ENCODE peak calls at places on chromosomes 2 and 18, in four cellular contexts. One of them, this sample, is unnamed.

GRCh38 chr2:218999021-218999880 is 6.0 kb upstream of the CRYBA2 start:
- DNase-seq in HFF-Myc: no peak
- DNase-seq in fibroblast of mammary gland: no peak
- DNase-seq in fibroblast of lung: no peak
- DNase-seq in this sample: peak

GRCh38 chr2:149063177-149063576 is 24.7 kb downstream of the LYPD6B start:
- DNase-seq in fibroblast of lung: no peak
- DNase-seq in fibroblast of mammary gland: no peak
- DNase-seq in HFF-Myc: no peak
- DNase-seq in this sample: no peak

GRCh38 chr2:52995439-52995838 is 772.2 kb upstream of the CHAC2 start:
- DNase-seq in fibroblast of lung: peak
- DNase-seq in HFF-Myc: no peak
- DNase-seq in fibroblast of mammary gland: no peak
- DNase-seq in this sample: peak

GRCh38 chr18:63882333-63883141 is 5.0 kb upstream of the SERPINB2 start:
- DNase-seq in HFF-Myc: no peak
- DNase-seq in fibroblast of lung: peak
- DNase-seq in fibroblast of mammary gland: peak
- DNase-seq in this sample: peak

GRCh38 chr2:157759855-157760254 is 116.3 kb downstream of the ACVR1 start:
- DNase-seq in fibroblast of mammary gland: no peak
- DNase-seq in HFF-Myc: no peak
- DNase-seq in fibroblast of lung: no peak
- DNase-seq in this sample: no peak

GRCh38 chr2:99488999-99489757 is 639 bp downstream of the REV1 start:
- DNase-seq in HFF-Myc: no peak
- DNase-seq in fibroblast of lung: peak
- DNase-seq in fibroblast of mammary gland: peak
- DNase-seq in this sample: no peak

GRCh38 chr18:57087985-57088384 is 58.9 kb upstream of the BOD1L2 start:
- DNase-seq in HFF-Myc: no peak
- DNase-seq in fibroblast of lung: peak
- DNase-seq in fibroblast of mammary gland: no peak
- DNase-seq in this sample: no peak

GRCh38 chr2:237892936-237893595 is 33.6 kb downstream of the RAMP1 start:
- DNase-seq in fibroblast of mammary gland: no peak
- DNase-seq in HFF-Myc: no peak
- DNase-seq in fibroblast of lung: no peak
- DNase-seq in this sample: no peak

GRCh38 chr2:10659898-10660568 is 29.7 kb downstream of the NOL10 start:
- DNase-seq in HFF-Myc: peak
- DNase-seq in fibroblast of lung: peak
- DNase-seq in fibroblast of mammary gland: peak
- DNase-seq in this sample: peak

GRCh38 chr2:211144078-211144477 is 587.7 kb downstream of the CPS1 start:
- DNase-seq in HFF-Myc: no peak
- DNase-seq in fibroblast of lung: peak
- DNase-seq in fibroblast of mammary gland: peak
- DNase-seq in this sample: no peak

GRCh38 chr2:182558564-182558963 is 131.7 kb upstream of the PDE1A start:
- DNase-seq in fibroblast of lung: peak
- DNase-seq in HFF-Myc: no peak
- DNase-seq in fibroblast of mammary gland: no peak
- DNase-seq in this sample: no peak

GRCh38 chr18:79395308-79395640 is 456 bp upstream of the NFATC1 start:
- DNase-seq in fibroblast of lung: no peak
- DNase-seq in HFF-Myc: no peak
- DNase-seq in fibroblast of mammary gland: no peak
- DNase-seq in this sample: no peak

GRCh38 chr2:123061534-123061933 is 963.6 kb upstream of the CNTNAP5 start:
- DNase-seq in fibroblast of lung: no peak
- DNase-seq in HFF-Myc: no peak
- DNase-seq in fibroblast of mammary gland: no peak
- DNase-seq in this sample: no peak

GRCh38 chr2:68726608-68727367 is 7.8 kb upstream of the ARHGAP25 start:
- DNase-seq in fibroblast of lung: peak
- DNase-seq in fibroblast of mammary gland: no peak
- DNase-seq in HFF-Myc: no peak
- DNase-seq in this sample: no peak
- H3K4me3 ChIP-seq in fibroblast of lung: no peak
- H3K4me3 ChIP-seq in fibroblast of mammary gland: no peak
- H3K4me3 ChIP-seq in HFF-Myc: no peak
- H3K4me3 ChIP-seq in this sample: no peak

DNA sequence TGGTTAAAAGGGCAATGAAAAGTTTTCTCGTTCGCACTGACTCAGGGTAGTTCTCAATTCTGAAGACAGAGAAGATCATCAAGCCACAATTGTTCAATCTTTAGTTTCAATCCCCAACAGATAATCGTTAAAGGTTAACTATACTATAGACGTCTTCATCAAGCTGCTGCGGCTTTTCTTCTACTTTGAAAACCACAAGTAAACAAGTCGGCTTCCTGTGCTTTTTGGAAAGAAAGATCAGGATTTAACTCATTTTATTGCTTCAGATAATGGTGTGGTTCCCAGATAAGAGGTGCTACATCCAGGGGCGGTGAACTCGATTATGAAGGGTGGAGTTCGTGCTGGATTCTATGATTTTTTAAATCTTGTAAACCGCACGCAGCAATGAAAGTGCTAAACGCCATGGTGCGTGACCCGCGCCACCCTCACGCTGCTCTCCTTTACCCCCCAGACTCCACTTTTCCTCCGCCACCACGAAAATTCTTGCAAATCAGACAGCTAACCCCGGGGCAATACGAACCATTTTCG is 535 bp upstream of the CDCA7 start:
- DNase-seq in fibroblast of lung: no peak
- DNase-seq in HFF-Myc: peak
- DNase-seq in fibroblast of mammary gland: peak
- DNase-seq in this sample: no peak
- H3K4me3 ChIP-seq in fibroblast of lung: peak
- H3K4me3 ChIP-seq in HFF-Myc: peak
- H3K4me3 ChIP-seq in fibroblast of mammary gland: peak
- H3K4me3 ChIP-seq in this sample: peak

DNA sequence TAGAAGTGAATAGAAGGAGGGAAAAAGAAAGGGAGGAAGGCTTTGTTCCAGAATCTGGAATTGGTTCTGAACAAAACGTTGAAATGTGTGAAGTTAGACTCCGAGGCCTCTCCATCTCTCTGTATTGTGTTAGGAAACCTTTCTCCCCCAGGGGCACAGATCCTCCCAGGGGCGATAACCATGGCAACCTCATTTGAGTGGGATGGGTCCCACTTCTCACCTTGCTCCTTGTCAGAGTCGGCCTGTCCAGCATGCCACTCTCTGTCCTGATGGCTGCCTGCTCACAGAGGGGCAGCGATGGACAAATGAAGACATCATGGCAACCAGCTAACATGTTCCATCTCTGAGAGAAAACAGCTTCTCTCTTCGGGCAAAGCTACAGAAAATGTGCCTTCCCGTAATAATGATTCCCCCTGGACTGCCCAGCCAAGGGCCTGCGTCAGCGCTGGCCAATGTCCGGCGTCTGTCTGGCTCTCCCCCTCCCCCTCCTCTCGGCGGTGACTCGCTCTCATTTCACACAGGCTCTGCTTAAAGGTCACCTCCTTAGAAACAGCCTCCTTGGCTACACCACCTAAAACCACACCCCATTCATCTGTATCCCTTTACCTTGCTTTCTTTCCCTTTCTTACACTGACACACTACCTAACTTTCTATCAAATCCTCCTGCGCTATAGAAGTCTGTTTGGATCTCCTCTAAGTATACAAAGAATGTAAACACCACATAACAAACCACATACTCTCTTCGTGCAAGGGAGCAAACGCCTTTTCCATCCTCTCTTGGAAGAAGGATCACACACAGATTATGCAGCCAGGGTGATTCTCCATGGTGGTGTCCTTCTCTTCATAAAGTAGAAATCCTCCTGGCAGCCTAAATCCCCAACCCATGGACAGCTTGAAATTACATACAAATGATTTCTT is 32.1 kb upstream of the TTC39C start:
- DNase-seq in fibroblast of mammary gland: peak
- DNase-seq in fibroblast of lung: peak
- DNase-seq in HFF-Myc: no peak
- DNase-seq in this sample: peak
- H3K4me3 ChIP-seq in fibroblast of mammary gland: peak
- H3K4me3 ChIP-seq in fibroblast of lung: peak
- H3K4me3 ChIP-seq in HFF-Myc: no peak
- H3K4me3 ChIP-seq in this sample: no peak

GRCh38 chr2:207239754-207240494 is 74.2 kb upstream of the KLF7 start:
- DNase-seq in HFF-Myc: no peak
- DNase-seq in fibroblast of mammary gland: peak
- DNase-seq in fibroblast of lung: peak
- DNase-seq in this sample: no peak
- H3K4me3 ChIP-seq in HFF-Myc: no peak
- H3K4me3 ChIP-seq in fibroblast of mammary gland: peak
- H3K4me3 ChIP-seq in fibroblast of lung: no peak
- H3K4me3 ChIP-seq in this sample: no peak

DNA sequence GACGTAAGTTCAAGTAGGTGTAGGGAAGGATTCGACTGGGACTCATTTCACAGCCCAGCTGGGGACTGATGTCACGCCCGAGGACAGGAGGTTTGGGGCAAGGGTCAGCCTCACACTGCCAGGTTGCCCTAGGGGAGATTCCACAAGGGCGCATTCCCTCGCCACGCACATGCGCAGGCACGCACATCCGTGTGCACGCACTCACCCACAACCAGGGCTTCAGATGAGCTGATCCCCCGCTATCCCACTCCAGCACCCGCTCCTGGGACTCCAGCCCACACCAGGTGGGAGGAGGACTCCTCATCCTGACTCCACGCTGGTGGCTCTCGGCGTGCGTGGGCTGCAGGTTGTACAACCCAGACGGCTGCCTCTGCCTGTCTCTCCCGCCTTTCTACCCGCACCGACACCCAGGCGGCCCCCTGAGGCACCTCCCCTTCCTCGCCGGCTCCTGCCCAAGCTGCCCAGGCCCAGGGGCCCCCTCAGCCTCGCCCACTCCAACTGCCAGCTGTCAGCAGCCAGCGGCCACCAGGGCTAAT is 47.8 kb upstream of the FOSL2 start:
- DNase-seq in fibroblast of lung: no peak
- DNase-seq in fibroblast of mammary gland: no peak
- DNase-seq in HFF-Myc: no peak
- DNase-seq in this sample: no peak
- H3K4me3 ChIP-seq in fibroblast of lung: no peak
- H3K4me3 ChIP-seq in fibroblast of mammary gland: no peak
- H3K4me3 ChIP-seq in HFF-Myc: no peak
- H3K4me3 ChIP-seq in this sample: no peak

GRCh38 chr2:174593574-174594203 is 3.9 kb downstream of the WIPF1 start:
- DNase-seq in fibroblast of lung: peak
- DNase-seq in HFF-Myc: no peak
- DNase-seq in fibroblast of mammary gland: peak
- DNase-seq in this sample: no peak
- H3K4me3 ChIP-seq in fibroblast of lung: no peak
- H3K4me3 ChIP-seq in HFF-Myc: no peak
- H3K4me3 ChIP-seq in fibroblast of mammary gland: no peak
- H3K4me3 ChIP-seq in this sample: no peak

GRCh38 chr2:95001117-95001551 is 24.4 kb upstream of the MAL start:
- DNase-seq in fibroblast of mammary gland: no peak
- DNase-seq in HFF-Myc: no peak
- DNase-seq in fibroblast of lung: no peak
- DNase-seq in this sample: no peak
- H3K4me3 ChIP-seq in fibroblast of mammary gland: no peak
- H3K4me3 ChIP-seq in HFF-Myc: no peak
- H3K4me3 ChIP-seq in fibroblast of lung: no peak
- H3K4me3 ChIP-seq in this sample: no peak

DNA sequence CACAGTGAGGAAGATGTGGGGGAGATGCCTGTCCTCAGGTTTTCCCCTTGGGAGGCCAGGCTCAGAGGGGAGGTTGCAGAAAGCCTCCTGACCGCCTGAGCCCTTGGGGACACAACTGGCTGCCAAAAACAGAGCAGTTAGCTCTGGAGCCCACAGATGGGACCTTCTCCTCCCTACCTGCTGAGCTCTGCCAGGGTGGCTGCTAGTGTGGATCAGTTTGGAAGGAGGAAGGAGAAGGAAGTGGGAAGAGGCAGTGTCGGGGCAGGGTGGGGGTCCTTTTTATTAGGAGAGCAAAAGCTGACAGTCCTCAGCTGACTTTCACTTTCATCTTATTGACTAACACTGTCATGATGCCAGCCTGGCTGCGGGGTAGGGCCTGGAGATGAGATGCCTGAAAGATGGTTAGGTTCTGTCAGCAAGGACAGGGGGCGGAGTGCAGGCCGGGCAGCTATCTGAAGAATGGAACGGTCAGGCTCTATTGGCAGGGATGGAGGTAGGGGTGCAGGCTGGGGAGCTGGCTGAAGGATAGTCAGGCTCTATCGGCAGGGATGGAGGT is 188.5 kb upstream of the HDAC4 start:
- DNase-seq in fibroblast of mammary gland: no peak
- DNase-seq in fibroblast of lung: no peak
- DNase-seq in HFF-Myc: no peak
- DNase-seq in this sample: no peak
- H3K4me3 ChIP-seq in fibroblast of mammary gland: no peak
- H3K4me3 ChIP-seq in fibroblast of lung: no peak
- H3K4me3 ChIP-seq in HFF-Myc: no peak
- H3K4me3 ChIP-seq in this sample: no peak

This sample was measured in retinal pigment epithelial cell.